ENCODE peak calls at places on chromosomes 11 and 22, in seven cellular contexts. M is activated gamma-delta T cell; X is CD4-positive, alpha-beta T cell; P is kidney; O is upper lobe of right lung; Z is GM23338; S is stimulated activated CD4-positive, alpha-beta T cell treated with anti-CD3 and anti-CD28 coated beads, Interleukin-1b, Interleukin-23, amount 100 ng/mL, for 24 hours. N is an unnamed sample.

GRCh38 chr11:48103621-48104561 is 112.7 kb upstream of the OR4B1 start:
- DNase-seq in O (no peak), P (no peak), Z (no peak), M (no peak), X (no peak), S (no peak), N (peak)

GRCh38 chr22:50625568-50626313 is 2.2 kb downstream of the ARSA start:
- DNase-seq in O (peak), M (no peak), Z (peak), S (no peak), P (peak), X (no peak), N (no peak)

GRCh38 chr11:94776351-94777321 is 8.5 kb downstream of the AMOTL1 start:
- DNase-seq in Z (no peak), X (no peak), S (no peak), M (no peak), P (no peak), O (no peak), N (peak)

GRCh38 chr22:39083212-39084165 is 6.4 kb downstream of the APOBEC3G start:
- DNase-seq in Z (no peak), M (no peak), P (no peak), S (no peak), O (no peak), X (no peak), N (no peak)

GRCh38 chr11:27611390-27611789 is 88.9 kb downstream of the BDNF start:
- DNase-seq in S (no peak), P (no peak), Z (no peak), X (no peak), O (no peak), M (no peak), N (no peak)

GRCh38 chr11:47243454-47243853 is 5.2 kb downstream of the ACP2 start:
- DNase-seq in X (no peak), S (no peak), O (no peak), P (no peak), M (no peak), Z (no peak), N (peak)

GRCh38 chr11:19980957-19981669 is 179.2 kb downstream of the DBX1 start:
- DNase-seq in X (no peak), P (no peak), Z (no peak), S (no peak), M (no peak), O (no peak), N (peak)

GRCh38 chr11:72418834-72419560 is 15.3 kb downstream of the CLPB start:
- DNase-seq in X (no peak), Z (no peak), M (no peak), S (no peak), O (no peak), P (no peak), N (no peak)

GRCh38 chr11:116035972-116036371 is 531.8 kb upstream of the CADM1 start:
- DNase-seq in P (no peak), X (no peak), O (no peak), M (no peak), S (no peak), Z (peak), N (no peak)

GRCh38 chr11:2691991-2692841 is 7.6 kb downstream of the KCNQ1OT1 start:
- DNase-seq in X (no peak), M (no peak), O (peak), P (peak), S (no peak), Z (peak), N (no peak)

GRCh38 chr11:40877981-40878380 is 581.5 kb downstream of the LRRC4C start:
- DNase-seq in Z (no peak), O (no peak), S (no peak), X (no peak), P (no peak), M (no peak), N (no peak)

GRCh38 chr11:66008468-66009101 is 3.2 kb upstream of the CST6 start:
- DNase-seq in S (no peak), X (no peak), O (no peak), Z (no peak), M (no peak), P (no peak), N (no peak)

N was measured in prostate gland.